ENCODE peak calls at places on chromosome 2, in ten cellular contexts. One of them, this sample, is unnamed. For H3K4me1, the result is how much of the 10 kb centered on the place peaks cover.

GRCh38 chr2:189178726-189179606 is 595 bp downstream of the COL5A2 start:
- DNase-seq in PC-9: no peak
- DNase-seq in SK-N-SH: no peak
- DNase-seq in GM23338: peak
- DNase-seq in A549: peak
- DNase-seq in mesendoderm: peak
- DNase-seq in neuronal stem cell: peak
- DNase-seq in neural progenitor cell: peak
- DNase-seq in MM.1S: no peak
- DNase-seq in GM23248: peak
- DNase-seq in this sample: no peak

GRCh38 chr2:209907746-209908145 is 94.7 kb upstream of the RPE start:
- DNase-seq in PC-9: no peak
- DNase-seq in SK-N-SH: no peak
- DNase-seq in GM23338: no peak
- DNase-seq in A549: no peak
- DNase-seq in mesendoderm: no peak
- DNase-seq in neuronal stem cell: no peak
- DNase-seq in neural progenitor cell: no peak
- DNase-seq in MM.1S: no peak
- DNase-seq in GM23248: no peak
- DNase-seq in this sample: no peak

GRCh38 chr2:206936456-206937222 is 2.7 kb upstream of the CPO start:
- DNase-seq in PC-9: no peak
- DNase-seq in SK-N-SH: peak
- DNase-seq in GM23338: no peak
- DNase-seq in A549: no peak
- DNase-seq in mesendoderm: no peak
- DNase-seq in neuronal stem cell: no peak
- DNase-seq in neural progenitor cell: no peak
- DNase-seq in MM.1S: no peak
- DNase-seq in GM23248: no peak
- DNase-seq in this sample: no peak

GRCh38 chr2:106963156-106963555 is 77.2 kb upstream of the ST6GAL2 start:
- DNase-seq in PC-9: no peak
- DNase-seq in SK-N-SH: no peak
- DNase-seq in GM23338: no peak
- DNase-seq in A549: no peak
- DNase-seq in mesendoderm: no peak
- DNase-seq in neuronal stem cell: no peak
- DNase-seq in neural progenitor cell: no peak
- DNase-seq in MM.1S: no peak
- DNase-seq in GM23248: peak
- DNase-seq in this sample: no peak

GRCh38 chr2:46967990-46968647 is 52.5 kb upstream of the MCFD2 start:
- DNase-seq in PC-9: peak
- DNase-seq in SK-N-SH: no peak
- DNase-seq in GM23338: no peak
- DNase-seq in A549: peak
- DNase-seq in mesendoderm: peak
- DNase-seq in neuronal stem cell: no peak
- DNase-seq in neural progenitor cell: no peak
- DNase-seq in MM.1S: no peak
- DNase-seq in GM23248: peak
- DNase-seq in this sample: no peak

GRCh38 chr2:111698743-111699554 is 185.0 kb downstream of the ANAPC1 start:
- DNase-seq in PC-9: peak
- DNase-seq in SK-N-SH: peak
- DNase-seq in GM23338: peak
- DNase-seq in A549: peak
- DNase-seq in mesendoderm: peak
- DNase-seq in neuronal stem cell: no peak
- DNase-seq in neural progenitor cell: no peak
- DNase-seq in MM.1S: peak
- DNase-seq in GM23248: peak
- DNase-seq in this sample: peak

GRCh38 chr2:236334122-236334876 is 70.1 kb upstream of the ASB18 start:
- DNase-seq in PC-9: no peak
- DNase-seq in SK-N-SH: no peak
- DNase-seq in GM23338: no peak
- DNase-seq in A549: no peak
- DNase-seq in mesendoderm: no peak
- DNase-seq in neuronal stem cell: no peak
- DNase-seq in neural progenitor cell: no peak
- DNase-seq in MM.1S: no peak
- DNase-seq in GM23248: no peak
- DNase-seq in this sample: no peak

GRCh38 chr2:36919041-36919837 is 47.1 kb downstream of the STRN start:
- DNase-seq in PC-9: peak
- DNase-seq in SK-N-SH: no peak
- DNase-seq in GM23338: peak
- DNase-seq in A549: no peak
- DNase-seq in mesendoderm: peak
- DNase-seq in neuronal stem cell: no peak
- DNase-seq in neural progenitor cell: peak
- DNase-seq in MM.1S: no peak
- DNase-seq in GM23248: no peak
- DNase-seq in this sample: no peak

GRCh38 chr2:230878599-230878965 is 13.8 kb downstream of the ITM2C start:
- DNase-seq in PC-9: no peak
- DNase-seq in SK-N-SH: no peak
- DNase-seq in GM23338: no peak
- DNase-seq in A549: no peak
- DNase-seq in mesendoderm: no peak
- DNase-seq in neuronal stem cell: no peak
- DNase-seq in neural progenitor cell: no peak
- DNase-seq in MM.1S: no peak
- DNase-seq in GM23248: no peak
- DNase-seq in this sample: no peak

GRCh38 chr2:111219734-111220505 is 99.2 kb downstream of the BCL2L11 start:
- DNase-seq in PC-9: no peak
- DNase-seq in SK-N-SH: no peak
- DNase-seq in GM23338: no peak
- DNase-seq in A549: no peak
- DNase-seq in mesendoderm: no peak
- DNase-seq in neuronal stem cell: no peak
- DNase-seq in neural progenitor cell: no peak
- DNase-seq in MM.1S: no peak
- DNase-seq in GM23248: no peak
- DNase-seq in this sample: no peak

GRCh38 chr2:11228692-11229091 is 73.4 kb downstream of the SLC66A3 start:
- DNase-seq in PC-9: no peak
- DNase-seq in SK-N-SH: no peak
- DNase-seq in GM23338: no peak
- DNase-seq in A549: no peak
- DNase-seq in mesendoderm: no peak
- DNase-seq in neuronal stem cell: no peak
- DNase-seq in neural progenitor cell: no peak
- DNase-seq in MM.1S: no peak
- DNase-seq in GM23248: no peak
- DNase-seq in this sample: no peak

GRCh38 chr2:129748653-129749052 is 230.8 kb upstream of the RAB6C start:
- DNase-seq in PC-9: no peak
- DNase-seq in SK-N-SH: no peak
- DNase-seq in GM23338: peak
- DNase-seq in A549: no peak
- DNase-seq in mesendoderm: peak
- DNase-seq in neuronal stem cell: no peak
- DNase-seq in neural progenitor cell: peak
- DNase-seq in MM.1S: peak
- DNase-seq in GM23248: no peak
- DNase-seq in this sample: peak

GRCh38 chr2:31523871-31524492 is 56.8 kb downstream of the SRD5A2 start:
- DNase-seq in PC-9: peak
- DNase-seq in SK-N-SH: peak
- DNase-seq in GM23338: peak
- DNase-seq in A549: peak
- DNase-seq in mesendoderm: peak
- DNase-seq in neuronal stem cell: peak
- DNase-seq in neural progenitor cell: peak
- DNase-seq in MM.1S: peak
- DNase-seq in GM23248: peak
- DNase-seq in this sample: peak

GRCh38 chr2:241608881-241609280 is 28.1 kb downstream of the THAP4 start:
- DNase-seq in PC-9: no peak
- DNase-seq in SK-N-SH: no peak
- DNase-seq in GM23338: no peak
- DNase-seq in A549: no peak
- DNase-seq in mesendoderm: no peak
- DNase-seq in neuronal stem cell: no peak
- DNase-seq in neural progenitor cell: no peak
- DNase-seq in MM.1S: no peak
- DNase-seq in GM23248: no peak
- DNase-seq in this sample: no peak

GRCh38 chr2:174325373-174325772 is 9.4 kb upstream of the SP9 start:
- DNase-seq in PC-9: no peak
- DNase-seq in SK-N-SH: no peak
- DNase-seq in GM23338: peak
- DNase-seq in A549: no peak
- DNase-seq in mesendoderm: peak
- DNase-seq in neuronal stem cell: no peak
- DNase-seq in neural progenitor cell: peak
- DNase-seq in MM.1S: no peak
- DNase-seq in GM23248: no peak
- DNase-seq in this sample: no peak

GRCh38 chr2:237967463-237967871 is 653 bp downstream of the UBE2F start:
- DNase-seq in PC-9: peak
- DNase-seq in SK-N-SH: peak
- DNase-seq in GM23338: peak
- DNase-seq in A549: peak
- DNase-seq in mesendoderm: no peak
- DNase-seq in neuronal stem cell: no peak
- DNase-seq in neural progenitor cell: peak
- DNase-seq in MM.1S: no peak
- DNase-seq in GM23248: peak
- DNase-seq in this sample: no peak

GRCh38 chr2:207123776-207124391 is 41.9 kb downstream of the KLF7 start:
- DNase-seq in PC-9: no peak
- DNase-seq in SK-N-SH: no peak
- DNase-seq in GM23338: no peak
- DNase-seq in A549: no peak
- DNase-seq in mesendoderm: peak
- DNase-seq in neuronal stem cell: no peak
- DNase-seq in neural progenitor cell: no peak
- DNase-seq in MM.1S: no peak
- DNase-seq in GM23248: no peak
- DNase-seq in this sample: no peak

GRCh38 chr2:26162963-26163362 is 9.9 kb upstream of the GAREM2 start:
- DNase-seq in PC-9: no peak
- DNase-seq in SK-N-SH: no peak
- DNase-seq in GM23338: no peak
- DNase-seq in A549: no peak
- DNase-seq in mesendoderm: no peak
- DNase-seq in neuronal stem cell: no peak
- DNase-seq in neural progenitor cell: no peak
- DNase-seq in MM.1S: no peak
- DNase-seq in GM23248: no peak
- DNase-seq in this sample: no peak

DNA sequence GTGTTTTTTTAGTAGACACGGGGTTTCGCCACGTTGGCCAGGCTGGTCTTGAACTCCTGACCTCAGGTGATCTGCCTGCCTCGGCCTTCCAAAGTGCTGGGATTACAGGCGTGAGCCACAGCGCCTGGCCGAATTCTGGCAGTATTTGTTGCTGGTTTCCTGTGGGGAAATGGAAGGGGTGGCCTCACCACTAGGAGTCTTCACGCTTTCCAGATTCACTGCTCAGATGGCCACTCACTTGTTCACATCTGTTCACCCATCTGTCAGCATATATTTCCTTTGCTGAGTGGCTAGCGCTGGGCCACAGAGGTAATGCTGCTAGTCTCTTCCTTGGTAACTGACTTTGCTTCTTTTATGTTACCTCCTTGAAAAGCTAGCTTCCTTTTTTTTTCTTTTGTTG is 27.2 kb downstream of the TMEM177 start:
- DNase-seq in PC-9: no peak
- DNase-seq in SK-N-SH: no peak
- DNase-seq in GM23338: no peak
- DNase-seq in A549: no peak
- DNase-seq in mesendoderm: no peak
- DNase-seq in neuronal stem cell: no peak
- DNase-seq in neural progenitor cell: no peak
- DNase-seq in MM.1S: no peak
- DNase-seq in GM23248: no peak
- DNase-seq in this sample: no peak
- H3K4me1 ChIP-seq in PC-9: under half
- H3K4me1 ChIP-seq in SK-N-SH: under half
- H3K4me1 ChIP-seq in GM23338: under half
- H3K4me1 ChIP-seq in A549: under half
- H3K4me1 ChIP-seq in mesendoderm: under half
- H3K4me1 ChIP-seq in neuronal stem cell: under half
- H3K4me1 ChIP-seq in neural progenitor cell: under half
- H3K4me1 ChIP-seq in MM.1S: under half
- H3K4me1 ChIP-seq in GM23248: under half
- H3K4me1 ChIP-seq in this sample: under half

GRCh38 chr2:199186226-199186864 is 271.4 kb downstream of the SATB2 start:
- DNase-seq in PC-9: no peak
- DNase-seq in SK-N-SH: no peak
- DNase-seq in GM23338: peak
- DNase-seq in A549: no peak
- DNase-seq in mesendoderm: peak
- DNase-seq in neuronal stem cell: no peak
- DNase-seq in neural progenitor cell: peak
- DNase-seq in MM.1S: peak
- DNase-seq in GM23248: no peak
- DNase-seq in this sample: no peak
- H3K4me3 ChIP-seq in PC-9: no peak
- H3K4me3 ChIP-seq in SK-N-SH: no peak
- H3K4me3 ChIP-seq in GM23338: no peak
- H3K4me3 ChIP-seq in A549: no peak
- H3K4me3 ChIP-seq in mesendoderm: no peak
- H3K4me3 ChIP-seq in neuronal stem cell: no peak
- H3K4me3 ChIP-seq in neural progenitor cell: no peak
- H3K4me3 ChIP-seq in MM.1S: no peak
- H3K4me3 ChIP-seq in GM23248: no peak
- H3K4me3 ChIP-seq in this sample: no peak

DNA sequence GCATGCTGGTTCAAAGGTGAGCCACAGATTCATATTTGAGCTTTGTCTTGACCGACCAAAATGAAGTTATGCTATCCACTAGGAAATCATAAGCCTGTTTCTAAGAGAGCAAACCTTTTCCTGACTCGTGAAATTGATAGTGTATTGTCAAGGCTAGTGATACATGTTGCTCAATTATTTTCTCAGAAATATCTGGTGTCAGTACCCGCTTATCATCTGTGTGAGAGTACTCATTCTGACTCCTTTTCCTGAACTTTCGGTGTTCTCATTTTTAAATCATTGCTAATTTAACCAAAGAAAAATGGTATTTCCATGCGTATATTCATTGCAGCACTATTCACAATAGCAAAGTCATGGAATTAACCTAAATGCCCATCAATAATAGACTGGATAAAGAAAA is 56.2 kb downstream of the SGPP2 start:
- DNase-seq in PC-9: no peak
- DNase-seq in SK-N-SH: no peak
- DNase-seq in GM23338: no peak
- DNase-seq in A549: no peak
- DNase-seq in mesendoderm: no peak
- DNase-seq in neuronal stem cell: no peak
- DNase-seq in neural progenitor cell: no peak
- DNase-seq in MM.1S: no peak
- DNase-seq in GM23248: no peak
- DNase-seq in this sample: no peak
- H3K4me2 ChIP-seq in PC-9: no peak
- H3K4me2 ChIP-seq in SK-N-SH: peak
- H3K4me2 ChIP-seq in GM23338: no peak
- H3K4me2 ChIP-seq in A549: peak
- H3K4me2 ChIP-seq in mesendoderm: no peak
- H3K4me2 ChIP-seq in neuronal stem cell: no peak
- H3K4me2 ChIP-seq in neural progenitor cell: no peak
- H3K4me2 ChIP-seq in MM.1S: no peak
- H3K4me2 ChIP-seq in GM23248: no peak
- H3K4me2 ChIP-seq in this sample: no peak

GRCh38 chr2:239312741-239313246 is 88.0 kb downstream of the HDAC4 start:
- DNase-seq in PC-9: no peak
- DNase-seq in SK-N-SH: peak
- DNase-seq in GM23338: no peak
- DNase-seq in A549: no peak
- DNase-seq in mesendoderm: no peak
- DNase-seq in neuronal stem cell: no peak
- DNase-seq in neural progenitor cell: no peak
- DNase-seq in MM.1S: no peak
- DNase-seq in GM23248: peak
- DNase-seq in this sample: peak
- H3K4me1 ChIP-seq in PC-9: under half
- H3K4me1 ChIP-seq in SK-N-SH: half or more
- H3K4me1 ChIP-seq in GM23338: under half
- H3K4me1 ChIP-seq in A549: under half
- H3K4me1 ChIP-seq in mesendoderm: under half
- H3K4me1 ChIP-seq in neuronal stem cell: under half
- H3K4me1 ChIP-seq in neural progenitor cell: under half
- H3K4me1 ChIP-seq in MM.1S: under half
- H3K4me1 ChIP-seq in GM23248: under half
- H3K4me1 ChIP-seq in this sample: under half

This sample was measured in DND-41.